ENCODE peak calls at places on chromosomes 13 and 19, in seven cellular contexts. H is left lung; G is OCI-LY7; Y is breast epithelium; T is CD8-positive, alpha-beta T cell; A is HCT116; X is stomach. E is an unnamed sample. For H3K36me3 and H3K4me1, the result is how much of the 10 kb centered on the place peaks cover.

GRCh38 chr19:15463865-15464371 is 426 bp downstream of the RASAL3 start:
- DNase-seq in Y (no peak), X (peak), H (peak), G (peak), A (no peak), T (peak), E (no peak)

GRCh38 chr19:19403373-19403901 is 2.0 kb upstream of the GATAD2A start:
- DNase-seq in X (no peak), T (no peak), A (no peak), H (no peak), G (no peak), Y (no peak), E (no peak)

GRCh38 chr19:39160523-39160861 is 34.9 kb downstream of the PAK4 start:
- DNase-seq in Y (peak), G (no peak), X (peak), T (no peak), A (no peak), H (no peak), E (no peak)

GRCh38 chr19:12899891-12900518 is 9.0 kb downstream of the GCDH start:
- DNase-seq in H (no peak), T (no peak), Y (no peak), G (no peak), A (no peak), X (no peak), E (no peak)

GRCh38 chr13:78376822-78377221 is 226.5 kb downstream of the POU4F1 start:
- DNase-seq in A (no peak), H (no peak), X (no peak), G (no peak), T (no peak), Y (no peak), E (no peak)

GRCh38 chr13:85366759-85367417 is 432.3 kb downstream of the SLITRK6 start:
- DNase-seq in G (no peak), A (no peak), X (no peak), Y (no peak), H (no peak), T (no peak), E (no peak)

GRCh38 chr19:12638611-12639182 is 27.8 kb downstream of the MAN2B1 start:
- DNase-seq in H (no peak), Y (no peak), X (no peak), T (no peak), G (no peak), A (no peak), E (no peak)

GRCh38 chr13:61727714-61728275 is 312.1 kb upstream of the PCDH20 start:
- DNase-seq in G (no peak), H (no peak), Y (no peak), A (no peak), T (no peak), X (no peak), E (no peak)

GRCh38 chr13:98766120-98766519 is 13.6 kb upstream of the SLC15A1 start:
- DNase-seq in H (no peak), T (no peak), X (no peak), Y (no peak), A (no peak), G (no peak), E (no peak)

GRCh38 chr13:44396963-44397580 is 23.4 kb downstream of the SERP2 start:
- DNase-seq in A (no peak), X (no peak), T (no peak), Y (no peak), H (no peak), G (no peak), E (peak)

GRCh38 chr13:35781044-35781443 is 304.6 kb upstream of the MAB21L1 start:
- DNase-seq in Y (no peak), A (no peak), T (no peak), X (no peak), G (no peak), H (no peak), E (no peak)

GRCh38 chr13:100063333-100063732 is 25.6 kb upstream of the PCCA start:
- DNase-seq in G (no peak), Y (no peak), H (no peak), T (no peak), X (no peak), A (no peak), E (no peak)

GRCh38 chr13:112690242-112690943 is 555 bp downstream of the ATP11A start:
- DNase-seq in G (peak), X (peak), H (peak), T (peak), Y (no peak), A (no peak), E (peak)

DNA sequence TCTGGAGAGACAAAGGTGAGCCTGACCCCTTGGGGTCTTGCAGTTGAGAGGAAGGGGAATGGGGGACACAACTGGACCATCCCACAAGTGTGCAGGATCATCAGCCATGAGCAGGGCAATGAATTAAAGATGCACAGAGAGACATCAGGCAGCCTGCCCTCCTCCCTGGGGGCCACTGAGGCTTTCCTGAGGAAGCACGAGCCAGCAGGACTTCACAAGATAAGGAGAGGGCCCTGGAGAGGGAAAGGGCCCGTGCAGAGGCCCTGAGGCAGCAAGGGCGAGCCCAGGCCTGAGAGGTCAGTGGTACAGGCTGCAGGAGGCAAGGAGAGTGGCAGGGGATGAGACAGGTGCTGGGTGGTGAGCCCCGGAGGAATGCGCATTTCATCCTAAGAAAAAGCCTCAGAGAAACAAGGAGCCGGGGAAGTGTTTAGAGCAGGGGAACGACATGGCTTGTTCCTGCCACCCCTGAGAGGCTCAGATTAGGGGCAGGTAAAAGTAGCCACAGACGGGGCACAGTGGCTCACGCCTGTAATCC is 9.0 kb upstream of the PRKD2 start:
- DNase-seq in T (no peak), A (no peak), Y (no peak), H (no peak), G (no peak), X (no peak), E (peak)
- H3K36me3 ChIP-seq in T (half or more), A (half or more), Y (under half), H (half or more), G (half or more), X (half or more), E (under half)

GRCh38 chr13:51587372-51587771 is 3.1 kb downstream of the WDFY2 start:
- DNase-seq in H (no peak), A (no peak), Y (no peak), T (no peak), X (no peak), G (no peak), E (no peak)

GRCh38 chr13:51590231-51590630 is 6.0 kb downstream of the WDFY2 start:
- DNase-seq in H (no peak), Y (no peak), X (no peak), A (no peak), T (no peak), G (no peak), E (no peak)

GRCh38 chr13:51589793-51590192 is 5.5 kb downstream of the WDFY2 start:
- DNase-seq in T (no peak), H (no peak), G (no peak), X (no peak), A (no peak), Y (no peak), E (no peak)

GRCh38 chr13:51590966-51591627 is 6.8 kb downstream of the WDFY2 start:
- DNase-seq in H (no peak), X (peak), A (no peak), T (no peak), G (no peak), Y (no peak), E (no peak)

DNA sequence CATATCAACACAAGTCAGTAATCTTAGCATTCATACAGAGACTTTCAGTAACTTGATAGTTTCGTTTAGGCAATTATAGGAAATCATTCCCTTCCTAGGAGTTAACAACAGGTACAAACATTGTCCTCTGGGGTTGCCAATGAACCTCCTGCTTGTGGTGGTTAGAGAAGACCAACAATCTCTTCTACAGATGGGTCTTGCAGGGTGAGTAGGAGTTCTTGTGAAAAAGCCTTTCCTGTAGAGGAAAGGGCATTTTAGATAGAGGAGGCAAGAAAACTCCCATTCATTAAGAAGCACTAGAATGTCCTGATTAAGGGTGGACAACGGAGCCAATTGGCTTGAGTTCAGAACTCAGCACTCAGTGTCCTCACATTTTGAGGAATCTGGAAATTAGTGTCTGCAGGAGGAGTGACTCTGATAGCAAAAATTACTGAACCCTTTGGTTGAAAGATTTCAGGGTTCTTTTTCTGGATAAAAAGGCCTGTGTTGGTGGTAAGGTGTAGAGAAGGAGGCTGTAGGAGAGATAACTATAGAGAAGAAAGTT is 4.2 kb downstream of the WDFY2 start:
- DNase-seq in X (no peak), A (no peak), T (no peak), Y (no peak), G (no peak), H (no peak), E (no peak)
- H3K4me1 ChIP-seq in X (under half), A (under half), T (under half), Y (under half), G (under half), H (half or more), E (under half)

GRCh38 chr19:48170817-48171347 is 402 bp downstream of the ZSWIM9 start:
- DNase-seq in H (peak), Y (no peak), A (no peak), G (peak), X (no peak), T (no peak), E (no peak)

GRCh38 chr19:48171584-48172170 is 1.2 kb downstream of the ZSWIM9 start:
- DNase-seq in Y (no peak), H (no peak), X (no peak), G (no peak), T (no peak), A (no peak), E (no peak)

GRCh38 chr19:48168689-48169088 is 1.5 kb downstream of the LIG1 start:
- DNase-seq in Y (no peak), H (no peak), X (no peak), T (no peak), G (no peak), A (no peak), E (no peak)

GRCh38 chr19:48169585-48169973 is 565 bp downstream of the LIG1 start:
- DNase-seq in Y (peak), A (peak), H (peak), G (peak), X (peak), T (peak), E (peak)

DNA sequence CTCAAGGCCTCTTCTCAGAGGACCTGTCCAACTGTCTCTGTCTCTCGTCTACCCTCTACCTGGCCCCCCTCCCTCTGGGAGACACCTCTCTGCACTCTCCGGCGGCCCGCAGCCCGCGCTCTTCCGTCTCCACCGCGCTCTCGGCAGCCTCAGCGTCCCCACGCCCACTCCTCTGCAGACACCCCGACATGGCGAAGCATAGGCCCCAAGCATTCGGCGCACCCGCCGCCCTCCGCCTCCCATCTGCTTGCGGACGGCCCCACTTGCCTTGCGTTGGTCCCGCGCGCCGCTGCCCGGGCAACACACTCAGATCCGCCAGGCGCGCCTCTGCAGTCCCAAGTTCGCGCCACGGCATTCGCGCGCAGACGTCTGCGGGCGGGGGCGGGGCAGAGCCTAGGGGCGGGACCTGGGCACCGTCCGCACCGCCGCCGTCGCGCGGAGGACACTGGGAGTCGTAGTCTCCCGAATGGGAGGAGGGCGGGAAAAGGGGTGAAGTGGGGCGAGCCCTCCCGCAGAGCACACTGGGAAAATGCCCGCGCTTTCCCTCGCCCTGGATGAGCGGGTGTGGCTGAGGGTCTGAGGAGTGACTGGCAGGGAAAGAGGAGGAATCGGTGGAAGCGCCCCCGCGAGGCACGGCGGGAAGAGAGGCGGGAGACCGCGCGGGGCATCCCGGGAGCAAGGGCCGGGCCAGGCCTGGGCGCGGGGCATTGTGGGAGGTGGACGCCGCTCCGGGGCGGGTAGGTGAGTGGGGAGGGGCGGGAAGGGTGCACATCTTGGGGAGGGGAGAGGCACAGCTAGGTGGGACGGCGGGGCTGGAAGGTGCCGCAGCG is at the start of the genes LIG1 and ZSWIM9:
- DNase-seq in H (peak), A (peak), Y (peak), T (peak), X (peak), G (peak), E (peak)
- TF ChIP-seq CTCF in H (no peak), A (no peak), Y (no peak), T (peak), X (no peak), G (no peak), E (no peak)

DNA sequence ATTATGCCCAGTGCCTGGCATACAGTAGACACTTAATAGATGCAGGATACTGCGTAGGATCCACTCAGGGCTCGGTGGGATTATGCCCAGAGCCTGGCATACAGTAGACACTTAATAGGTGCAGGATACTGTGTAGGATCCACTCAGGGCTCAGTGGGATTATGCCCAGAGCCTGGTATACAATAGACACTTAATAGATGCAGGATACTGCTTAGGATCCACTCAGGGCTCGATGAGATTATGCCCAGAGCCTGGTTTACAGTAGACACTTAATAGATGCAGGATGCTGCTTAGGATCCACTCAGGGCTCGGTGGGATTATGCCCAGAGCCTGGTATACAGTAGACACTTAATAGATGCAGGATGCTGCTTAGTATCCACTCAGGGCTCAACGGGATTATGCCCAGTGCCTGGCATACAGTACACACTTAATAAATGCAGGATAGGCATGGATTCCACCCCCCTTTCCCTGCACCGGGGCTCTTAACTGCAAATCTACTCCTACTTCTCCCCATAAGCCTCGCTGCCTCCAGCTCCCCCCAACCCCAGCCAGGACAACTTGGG is 24.9 kb downstream of the SMIM24 start:
- DNase-seq in Y (no peak), T (no peak), A (no peak), H (no peak), G (no peak), X (no peak), E (no peak)
- H3K36me3 ChIP-seq in Y (under half), T (under half), A (under half), H (half or more), G (under half), X (half or more), E (under half)

DNA sequence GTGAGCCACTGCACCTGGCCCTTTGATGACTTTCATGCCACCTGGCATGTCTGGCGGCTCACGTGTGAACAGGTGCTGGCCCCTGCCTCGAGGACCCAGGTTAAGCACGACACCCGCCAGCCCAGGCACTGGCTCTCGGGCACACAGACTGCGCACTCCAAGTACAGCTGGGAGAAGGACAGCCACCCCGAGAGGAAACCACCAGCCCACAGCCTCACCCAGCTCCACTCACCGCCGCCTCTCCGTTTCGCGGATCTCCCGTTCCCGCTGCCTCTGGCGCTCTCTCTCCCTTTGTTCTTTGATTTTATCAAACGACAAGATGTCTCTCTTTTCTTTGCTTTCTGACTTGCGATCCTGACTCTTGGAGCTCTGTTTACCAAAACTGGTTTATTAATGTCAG is 27.4 kb upstream of the TINCR start:
- DNase-seq in G (no peak), Y (peak), H (no peak), T (no peak), A (no peak), X (no peak), E (no peak)
- H3K4me1 ChIP-seq in G (under half), Y (under half), H (under half), T (under half), A (under half), X (under half), E (under half)